ENCODE peak calls at places on chromosomes 16 and 17, in seven cellular contexts. C is GM23338, U is HCT116, N is GM23248, E is PC-3, X is OCI-LY7, G is hepatocyte. H is an unnamed sample.
A peak's percentile ranks its signal among the peaks of the same experiment; 100 is the strongest.

GRCh38 chr16:54886078-54886477 is 44.6 kb upstream of the IRX5 start:
- DNase-seq in C (no peak), U (no peak), N (no peak), E (no peak), X (no peak), G (no peak), H (no peak)

GRCh38 chr17:12927541-12928425 is 90.0 kb downstream of the ELAC2 start:
- DNase-seq in C (no peak), U (no peak), N (peak; percentile 8), E (no peak), X (peak; percentile 85), G (peak; percentile 11), H (no peak)

GRCh38 chr16:24745791-24746190 is 16.3 kb downstream of the TNRC6A start:
- DNase-seq in C (peak; percentile 30), U (no peak), N (no peak), E (no peak), X (no peak), G (no peak), H (no peak)

GRCh38 chr16:2023098-2023925 is 3.4 kb upstream of the NHERF2 start:
- DNase-seq in C (peak; percentile 89), U (peak; percentile 77), N (peak; percentile 92), E (peak; percentile 89), X (peak; percentile 89), G (peak; percentile 95), H (peak; percentile 87)

GRCh38 chr17:921161-921560 is 58.4 kb downstream of the NXN start:
- DNase-seq in C (no peak), U (no peak), N (no peak), E (peak; percentile 51), X (no peak), G (no peak), H (no peak)

GRCh38 chr16:75343311-75343710 is 90.0 kb downstream of the CFDP1 start:
- DNase-seq in C (no peak), U (no peak), N (no peak), E (peak; percentile 2), X (no peak), G (no peak), H (no peak)

GRCh38 chr17:1621273-1621954 is 7.2 kb downstream of the SLC43A2 start:
- DNase-seq in C (no peak), U (no peak), N (no peak), E (no peak), X (no peak), G (peak; percentile 24), H (no peak)

GRCh38 chr16:13982446-13982845 is 62.5 kb downstream of the ERCC4 start:
- DNase-seq in C (no peak), U (no peak), N (no peak), E (no peak), X (no peak), G (no peak), H (no peak)

GRCh38 chr17:40355123-40355803 is 9.3 kb downstream of the GJD3 start:
- DNase-seq in C (peak; percentile 88), U (no peak), N (peak; percentile 59), E (peak; percentile 45), X (peak; percentile 69), G (peak; percentile 75), H (no peak)

GRCh38 chr17:17041018-17041521 is 1.2 kb upstream of the MPRIP start:
- DNase-seq in C (no peak), U (no peak), N (peak; percentile 88), E (peak; percentile 82), X (no peak), G (peak; percentile 66), H (no peak)

GRCh38 chr16:81123092-81123852 is 27.1 kb upstream of the GCSH start:
- DNase-seq in C (no peak), U (no peak), N (no peak), E (no peak), X (no peak), G (peak; percentile 24), H (no peak)

GRCh38 chr16:81128726-81129524 is 32.7 kb upstream of the GCSH start:
- DNase-seq in C (no peak), U (no peak), N (no peak), E (no peak), X (no peak), G (no peak), H (no peak)

GRCh38 chr16:81130126-81130525 is 33.9 kb upstream of the GCSH start:
- DNase-seq in C (no peak), U (no peak), N (no peak), E (no peak), X (no peak), G (no peak), H (no peak)

GRCh38 chr16:81121474-81121990 is 25.3 kb upstream of the GCSH start:
- DNase-seq in C (no peak), U (no peak), N (no peak), E (no peak), X (no peak), G (no peak), H (no peak)

GRCh38 chr16:81127051-81127450 is 30.9 kb upstream of the GCSH start:
- DNase-seq in C (no peak), U (no peak), N (peak; percentile 83), E (peak; percentile 51), X (no peak), G (no peak), H (no peak)
- TF ChIP-seq EZH2phosphoT487 in C (no peak), U (no peak), N (no peak), E (no peak), X (no peak), G (no peak), H (no peak)

GRCh38 chr17:80268427-80268826 is 7.8 kb downstream of the RNF213 start:
- DNase-seq in C (no peak), U (no peak), N (no peak), E (no peak), X (no peak), G (no peak), H (no peak)
- H3K79me2 ChIP-seq in C (no peaks in the 10 kb centered on the region), U (no peaks in the 10 kb centered on the region), N (peaks cover 25% of the 10 kb centered on the region), E (peaks cover 5% of the 10 kb centered on the region), X (no peaks in the 10 kb centered on the region), G (no peaks in the 10 kb centered on the region), H (peaks cover 42% of the 10 kb centered on the region)

GRCh38 chr17:37844158-37844976 is 79.8 kb upstream of the TBC1D3K start:
- DNase-seq in C (peak; percentile 87), U (peak; percentile 48), N (peak; percentile 71), E (peak; percentile 55), X (peak; percentile 49), G (peak; percentile 78), H (peak; percentile 51)
- TF ChIP-seq EZH2phosphoT487 in C (no peak), U (no peak), N (no peak), E (no peak), X (no peak), G (no peak), H (no peak)

GRCh38 chr17:81388612-81389367 is 6.5 kb upstream of the BAHCC1 start:
- DNase-seq in C (peak; percentile 75), U (no peak), N (no peak), E (no peak), X (no peak), G (no peak), H (no peak)
- H3K79me2 ChIP-seq in C (no peaks in the 10 kb centered on the region), U (peaks cover 19% of the 10 kb centered on the region), N (peaks cover 54% of the 10 kb centered on the region), E (peaks cover 22% of the 10 kb centered on the region), X (peaks cover 4% of the 10 kb centered on the region), G (peaks cover 64% of the 10 kb centered on the region), H (no peaks in the 10 kb centered on the region)

GRCh38 chr16:87583453-87584131 is 18.7 kb upstream of the JPH3 start:
- DNase-seq in C (peak; percentile 50), U (no peak), N (peak; percentile 80), E (no peak), X (no peak), G (no peak), H (no peak)

GRCh38 chr16:87582221-87582965 is 19.9 kb upstream of the JPH3 start:
- DNase-seq in C (peak; percentile 44), U (no peak), N (peak; percentile 96), E (no peak), X (no peak), G (no peak), H (no peak)

GRCh38 chr16:87582966-87583325 is 19.4 kb upstream of the JPH3 start:
- DNase-seq in C (no peak), U (no peak), N (no peak), E (no peak), X (no peak), G (no peak), H (no peak)

GRCh38 chr16:87580855-87581261 is 21.4 kb upstream of the JPH3 start:
- DNase-seq in C (peak; percentile 36), U (no peak), N (peak; percentile 91), E (peak; percentile 12), X (no peak), G (no peak), H (no peak)

GRCh38 chr16:87581867-87582220 is 20.5 kb upstream of the JPH3 start:
- DNase-seq in C (no peak), U (peak; percentile 51), N (peak; percentile 99), E (peak; percentile 89), X (no peak), G (peak; percentile 63), H (no peak)
- TF ChIP-seq EZH2phosphoT487 in C (no peak), U (no peak), N (no peak), E (no peak), X (no peak), G (no peak), H (no peak)

H was measured in MM.1S.